ENCODE peak calls at places on chromosomes 11 and 22, in seven cellular contexts. One of them, this sample, is unnamed. For H3K36me3 and H3K4me1, the result is how much of the 10 kb centered on the place peaks cover.

GRCh38 chr22:49896201-49896600 is 22.0 kb downstream of the ALG12 start:
- DNase-seq in K562: no peak
- DNase-seq in pancreas: no peak
- DNase-seq in endothelial cell of umbilical vein: no peak
- DNase-seq in mesenchymal stem cell: no peak
- DNase-seq in adipocyte: no peak
- DNase-seq in NT2/D1: no peak
- DNase-seq in this sample: no peak

GRCh38 chr11:114928260-114928870 is 250.0 kb downstream of the NXPE2 start:
- DNase-seq in NT2/D1: no peak
- DNase-seq in endothelial cell of umbilical vein: no peak
- DNase-seq in adipocyte: no peak
- DNase-seq in K562: no peak
- DNase-seq in pancreas: no peak
- DNase-seq in mesenchymal stem cell: no peak
- DNase-seq in this sample: no peak

GRCh38 chr22:37239336-37240239 is 4.5 kb downstream of the RAC2 start:
- DNase-seq in NT2/D1: no peak
- DNase-seq in mesenchymal stem cell: no peak
- DNase-seq in pancreas: no peak
- DNase-seq in endothelial cell of umbilical vein: no peak
- DNase-seq in K562: no peak
- DNase-seq in adipocyte: no peak
- DNase-seq in this sample: no peak

GRCh38 chr11:66322732-66323427 is 6.0 kb upstream of the CD248 start:
- DNase-seq in NT2/D1: no peak
- DNase-seq in adipocyte: peak
- DNase-seq in K562: no peak
- DNase-seq in pancreas: no peak
- DNase-seq in endothelial cell of umbilical vein: no peak
- DNase-seq in mesenchymal stem cell: no peak
- DNase-seq in this sample: no peak

GRCh38 chr11:102142333-102142732 is 32.1 kb downstream of the YAP1 start:
- DNase-seq in pancreas: no peak
- DNase-seq in NT2/D1: no peak
- DNase-seq in mesenchymal stem cell: no peak
- DNase-seq in endothelial cell of umbilical vein: no peak
- DNase-seq in K562: no peak
- DNase-seq in adipocyte: peak
- DNase-seq in this sample: no peak

GRCh38 chr11:16456366-16456765 is 100.0 kb upstream of the SOX6 start:
- DNase-seq in NT2/D1: no peak
- DNase-seq in endothelial cell of umbilical vein: no peak
- DNase-seq in mesenchymal stem cell: no peak
- DNase-seq in pancreas: no peak
- DNase-seq in K562: no peak
- DNase-seq in adipocyte: no peak
- DNase-seq in this sample: no peak

GRCh38 chr11:72231396-72232259 is 7.1 kb downstream of the INPPL1 start:
- DNase-seq in mesenchymal stem cell: no peak
- DNase-seq in K562: no peak
- DNase-seq in NT2/D1: no peak
- DNase-seq in endothelial cell of umbilical vein: no peak
- DNase-seq in adipocyte: no peak
- DNase-seq in pancreas: no peak
- DNase-seq in this sample: no peak

GRCh38 chr11:125064070-125064469 is 965 bp downstream of the SLC37A2 start:
- DNase-seq in endothelial cell of umbilical vein: no peak
- DNase-seq in K562: no peak
- DNase-seq in NT2/D1: no peak
- DNase-seq in mesenchymal stem cell: no peak
- DNase-seq in adipocyte: no peak
- DNase-seq in pancreas: no peak
- DNase-seq in this sample: no peak

GRCh38 chr22:28949788-28950187 is 66.4 kb downstream of the ZNRF3 start:
- DNase-seq in K562: no peak
- DNase-seq in NT2/D1: no peak
- DNase-seq in pancreas: no peak
- DNase-seq in mesenchymal stem cell: no peak
- DNase-seq in endothelial cell of umbilical vein: no peak
- DNase-seq in adipocyte: peak
- DNase-seq in this sample: no peak

GRCh38 chr22:31983911-31984661 is 39.8 kb downstream of the YWHAH start:
- DNase-seq in mesenchymal stem cell: no peak
- DNase-seq in adipocyte: no peak
- DNase-seq in K562: no peak
- DNase-seq in NT2/D1: no peak
- DNase-seq in endothelial cell of umbilical vein: no peak
- DNase-seq in pancreas: no peak
- DNase-seq in this sample: no peak

GRCh38 chr11:253886-254270 is 17.1 kb downstream of the PSMD13 start:
- DNase-seq in adipocyte: no peak
- DNase-seq in endothelial cell of umbilical vein: no peak
- DNase-seq in mesenchymal stem cell: no peak
- DNase-seq in NT2/D1: no peak
- DNase-seq in K562: no peak
- DNase-seq in pancreas: no peak
- DNase-seq in this sample: no peak

GRCh38 chr11:126591966-126592489 is 236.5 kb downstream of the ST3GAL4 start:
- DNase-seq in pancreas: no peak
- DNase-seq in NT2/D1: no peak
- DNase-seq in endothelial cell of umbilical vein: no peak
- DNase-seq in mesenchymal stem cell: no peak
- DNase-seq in adipocyte: no peak
- DNase-seq in K562: no peak
- DNase-seq in this sample: no peak
- H3K36me3 ChIP-seq in pancreas: under half
- H3K36me3 ChIP-seq in NT2/D1: under half
- H3K36me3 ChIP-seq in endothelial cell of umbilical vein: under half
- H3K36me3 ChIP-seq in mesenchymal stem cell: under half
- H3K36me3 ChIP-seq in adipocyte: under half
- H3K36me3 ChIP-seq in K562: under half
- H3K36me3 ChIP-seq in this sample: under half

GRCh38 chr11:57311109-57311936 is 13.4 kb downstream of the TNKS1BP1 start:
- DNase-seq in adipocyte: peak
- DNase-seq in K562: peak
- DNase-seq in pancreas: peak
- DNase-seq in mesenchymal stem cell: peak
- DNase-seq in NT2/D1: peak
- DNase-seq in endothelial cell of umbilical vein: peak
- DNase-seq in this sample: peak
- H3K4me1 ChIP-seq in adipocyte: half or more
- H3K4me1 ChIP-seq in K562: under half
- H3K4me1 ChIP-seq in pancreas: under half
- H3K4me1 ChIP-seq in mesenchymal stem cell: half or more
- H3K4me1 ChIP-seq in NT2/D1: under half
- H3K4me1 ChIP-seq in endothelial cell of umbilical vein: under half
- H3K4me1 ChIP-seq in this sample: under half

GRCh38 chr11:61787928-61788491 is 4.4 kb downstream of the TMEM258 start:
- DNase-seq in adipocyte: peak
- DNase-seq in endothelial cell of umbilical vein: peak
- DNase-seq in K562: peak
- DNase-seq in NT2/D1: peak
- DNase-seq in mesenchymal stem cell: peak
- DNase-seq in pancreas: peak
- DNase-seq in this sample: peak
- H3K36me3 ChIP-seq in adipocyte: under half
- H3K36me3 ChIP-seq in endothelial cell of umbilical vein: under half
- H3K36me3 ChIP-seq in K562: half or more
- H3K36me3 ChIP-seq in NT2/D1: half or more
- H3K36me3 ChIP-seq in mesenchymal stem cell: half or more
- H3K36me3 ChIP-seq in pancreas: under half
- H3K36me3 ChIP-seq in this sample: under half

GRCh38 chr11:62881579-62882427 is 1.1 kb downstream of the SLC3A2 start:
- DNase-seq in NT2/D1: peak
- DNase-seq in endothelial cell of umbilical vein: peak
- DNase-seq in mesenchymal stem cell: peak
- DNase-seq in pancreas: peak
- DNase-seq in adipocyte: peak
- DNase-seq in K562: peak
- DNase-seq in this sample: peak
- H3K4me1 ChIP-seq in NT2/D1: under half
- H3K4me1 ChIP-seq in endothelial cell of umbilical vein: under half
- H3K4me1 ChIP-seq in mesenchymal stem cell: under half
- H3K4me1 ChIP-seq in pancreas: under half
- H3K4me1 ChIP-seq in adipocyte: half or more
- H3K4me1 ChIP-seq in K562: half or more
- H3K4me1 ChIP-seq in this sample: under half

DNA sequence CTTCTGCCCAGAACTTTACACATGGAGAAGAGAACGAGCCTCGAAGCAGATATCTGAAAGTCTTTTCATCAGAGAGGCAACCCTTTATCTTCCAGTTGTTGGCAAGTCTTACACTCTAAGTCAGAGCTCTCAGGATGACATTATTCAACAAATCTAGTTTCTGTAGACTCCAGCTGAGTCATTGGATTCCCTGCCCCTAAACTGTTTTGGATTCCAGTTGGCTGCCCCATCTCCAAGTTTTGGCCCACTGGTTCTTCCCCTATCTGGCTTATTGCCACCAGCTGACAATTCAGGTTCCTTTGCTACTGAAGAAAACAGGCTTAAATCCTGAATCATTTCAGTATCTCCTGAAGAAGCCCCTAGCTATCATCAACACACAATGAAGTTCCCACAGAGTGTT is 14.2 kb downstream of the SAAL1 start:
- DNase-seq in pancreas: no peak
- DNase-seq in NT2/D1: no peak
- DNase-seq in mesenchymal stem cell: no peak
- DNase-seq in K562: no peak
- DNase-seq in adipocyte: no peak
- DNase-seq in endothelial cell of umbilical vein: no peak
- DNase-seq in this sample: no peak
- H3K36me3 ChIP-seq in pancreas: under half
- H3K36me3 ChIP-seq in NT2/D1: half or more
- H3K36me3 ChIP-seq in mesenchymal stem cell: half or more
- H3K36me3 ChIP-seq in K562: half or more
- H3K36me3 ChIP-seq in adipocyte: half or more
- H3K36me3 ChIP-seq in endothelial cell of umbilical vein: under half
- H3K36me3 ChIP-seq in this sample: under half

GRCh38 chr11:47182380-47182779 is 3.9 kb downstream of the PACSIN3 start:
- DNase-seq in mesenchymal stem cell: no peak
- DNase-seq in pancreas: no peak
- DNase-seq in adipocyte: no peak
- DNase-seq in endothelial cell of umbilical vein: no peak
- DNase-seq in NT2/D1: no peak
- DNase-seq in K562: no peak
- DNase-seq in this sample: no peak
- H3K4me1 ChIP-seq in mesenchymal stem cell: under half
- H3K4me1 ChIP-seq in pancreas: under half
- H3K4me1 ChIP-seq in adipocyte: under half
- H3K4me1 ChIP-seq in endothelial cell of umbilical vein: under half
- H3K4me1 ChIP-seq in NT2/D1: under half
- H3K4me1 ChIP-seq in K562: half or more
- H3K4me1 ChIP-seq in this sample: under half

DNA sequence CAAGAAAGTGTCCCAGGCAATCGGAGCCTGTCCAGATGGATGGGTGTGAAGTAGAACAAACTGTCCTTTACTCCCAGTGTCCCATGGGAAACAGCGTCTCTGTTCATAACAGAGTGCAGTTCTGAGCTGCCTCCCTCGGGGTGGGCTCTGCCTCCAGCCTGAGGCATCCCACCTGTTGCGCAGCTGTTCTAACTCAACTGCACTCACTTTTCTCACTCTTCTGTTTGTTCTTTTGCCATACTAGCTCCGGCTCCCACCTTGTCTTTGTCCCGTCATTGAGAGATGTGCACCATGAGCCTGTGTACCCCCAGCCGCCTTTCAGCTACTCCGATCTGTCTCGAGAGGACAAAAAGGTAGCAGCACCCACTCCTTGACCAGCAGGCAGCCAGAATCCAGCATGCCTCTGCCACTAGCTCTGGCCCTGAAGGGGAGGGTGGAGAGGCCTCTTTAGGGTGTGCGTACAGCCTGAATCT is 20.7 kb upstream of the CDC42EP2 start:
- DNase-seq in adipocyte: no peak
- DNase-seq in NT2/D1: no peak
- DNase-seq in mesenchymal stem cell: peak
- DNase-seq in pancreas: no peak
- DNase-seq in K562: no peak
- DNase-seq in endothelial cell of umbilical vein: no peak
- DNase-seq in this sample: no peak
- H3K36me3 ChIP-seq in adipocyte: under half
- H3K36me3 ChIP-seq in NT2/D1: half or more
- H3K36me3 ChIP-seq in mesenchymal stem cell: under half
- H3K36me3 ChIP-seq in pancreas: under half
- H3K36me3 ChIP-seq in K562: half or more
- H3K36me3 ChIP-seq in endothelial cell of umbilical vein: under half
- H3K36me3 ChIP-seq in this sample: under half

DNA sequence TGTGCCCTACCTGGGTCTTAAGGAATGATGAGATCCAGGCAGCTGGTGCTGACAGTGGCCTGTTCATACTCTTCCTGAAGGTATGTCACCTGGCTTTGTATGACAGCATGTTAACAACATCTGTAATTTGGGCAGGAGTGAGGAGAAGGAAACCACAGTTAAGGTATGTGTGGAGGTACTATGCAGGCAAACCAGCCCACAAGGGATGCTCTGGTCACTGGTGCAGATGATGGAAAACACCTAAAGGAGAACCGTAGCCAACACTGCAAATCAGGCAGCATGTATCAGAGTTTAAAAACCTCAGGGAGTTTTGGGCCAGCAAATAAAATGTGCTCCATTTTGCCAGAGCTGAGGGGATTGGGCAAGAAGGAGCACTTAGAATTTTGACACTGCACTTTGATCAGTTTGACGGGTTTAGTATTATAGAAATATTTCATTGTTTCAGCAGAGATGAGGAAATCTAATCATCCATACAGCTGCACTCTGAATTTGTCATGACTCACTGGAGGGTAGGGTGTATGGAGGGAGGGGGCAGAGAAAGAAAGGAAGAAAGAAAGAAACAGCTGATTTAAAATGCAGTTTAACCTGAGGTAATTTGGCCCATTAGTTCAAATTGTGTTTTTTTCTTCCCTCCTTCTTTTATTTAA is 260.9 kb downstream of the KIRREL3 start:
- DNase-seq in mesenchymal stem cell: no peak
- DNase-seq in K562: no peak
- DNase-seq in adipocyte: peak
- DNase-seq in NT2/D1: no peak
- DNase-seq in pancreas: no peak
- DNase-seq in endothelial cell of umbilical vein: no peak
- DNase-seq in this sample: no peak
- H3K4me1 ChIP-seq in mesenchymal stem cell: under half
- H3K4me1 ChIP-seq in K562: under half
- H3K4me1 ChIP-seq in adipocyte: under half
- H3K4me1 ChIP-seq in NT2/D1: under half
- H3K4me1 ChIP-seq in pancreas: under half
- H3K4me1 ChIP-seq in endothelial cell of umbilical vein: under half
- H3K4me1 ChIP-seq in this sample: under half

DNA sequence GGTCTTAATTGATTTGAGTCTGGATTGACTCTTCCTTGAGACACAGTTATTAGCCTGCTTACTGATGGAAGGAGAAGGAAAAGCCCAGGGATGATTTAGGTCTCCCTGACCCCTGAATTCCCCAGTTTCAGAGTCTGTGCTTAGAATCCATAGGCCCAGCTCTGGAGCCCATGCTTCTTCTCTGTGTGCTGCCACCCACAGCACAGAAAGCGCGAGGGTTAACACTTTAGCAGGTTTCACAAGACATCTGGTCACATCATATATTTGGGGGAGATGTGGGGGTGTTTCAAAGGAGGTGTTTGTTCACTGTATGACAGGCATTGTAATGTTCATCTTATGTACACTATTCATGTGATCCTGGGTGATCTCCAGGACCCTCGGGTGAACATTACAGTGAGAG is 107.0 kb downstream of the PPP6R3 start:
- DNase-seq in adipocyte: no peak
- DNase-seq in mesenchymal stem cell: no peak
- DNase-seq in endothelial cell of umbilical vein: no peak
- DNase-seq in pancreas: no peak
- DNase-seq in NT2/D1: no peak
- DNase-seq in K562: no peak
- DNase-seq in this sample: no peak
- H3K36me3 ChIP-seq in adipocyte: half or more
- H3K36me3 ChIP-seq in mesenchymal stem cell: half or more
- H3K36me3 ChIP-seq in endothelial cell of umbilical vein: under half
- H3K36me3 ChIP-seq in pancreas: under half
- H3K36me3 ChIP-seq in NT2/D1: half or more
- H3K36me3 ChIP-seq in K562: half or more
- H3K36me3 ChIP-seq in this sample: half or more

This sample was measured in BE2C.